ENCODE peak calls at places on chromosomes 16 and 17, in eight cellular contexts. B is germinal center, R is mucosa of descending colon, F is fibroblast of mammary gland, Y is pons, D is NCI-H774, S is A549, G is GM23338. Z is an unnamed sample.

GRCh38 chr17:31825961-31826691 is 32.9 kb downstream of the COPRS start:
- DNase-seq in F (peak; percentile 54), S (no peak), G (no peak), B (no peak), D (no peak), R (peak; percentile 53), Y (no peak), Z (no peak)

GRCh38 chr16:49828545-49829267 is 27.2 kb downstream of the ZNF423 start:
- DNase-seq in F (no peak), Y (no peak), G (no peak), R (no peak), D (no peak), B (no peak), S (no peak), Z (no peak)

GRCh38 chr17:63819585-63820537 is 7.4 kb upstream of the PSMC5 start:
- DNase-seq in Y (no peak), B (no peak), F (no peak), D (no peak), G (no peak), S (no peak), R (no peak), Z (no peak)

GRCh38 chr17:65558683-65559311 is 2.7 kb downstream of the AXIN2 start:
- DNase-seq in Y (no peak), B (no peak), R (no peak), D (no peak), S (no peak), G (peak; percentile 59), F (no peak), Z (no peak)

GRCh38 chr17:47239663-47240374 is 13.8 kb upstream of the ITGB3 start:
- DNase-seq in F (peak; percentile 99), Y (peak; percentile 90), G (no peak), B (no peak), D (no peak), R (no peak), S (peak; percentile 50), Z (peak; percentile 86)

GRCh38 chr17:49707246-49707607 is 537 bp downstream of the SLC35B1 start:
- DNase-seq in B (peak; percentile 38), Y (no peak), D (no peak), F (peak; percentile 14), G (peak; percentile 43), S (peak; percentile 36), R (no peak), Z (no peak)

GRCh38 chr17:15398736-15399331 is 57.4 kb upstream of the TEKT3 start:
- DNase-seq in R (no peak), D (no peak), S (no peak), B (no peak), Y (peak; percentile 72), F (peak; percentile 68), G (no peak), Z (no peak)

GRCh38 chr17:2283302-2283701 is 20.3 kb downstream of the SMG6 start:
- DNase-seq in G (no peak), Y (no peak), R (no peak), B (no peak), D (no peak), S (no peak), F (peak; percentile 27), Z (no peak)

GRCh38 chr16:81189100-81189664 is 49.3 kb upstream of the BCO1 start:
- DNase-seq in D (no peak), R (peak; percentile 77), S (no peak), Y (peak; percentile 73), G (no peak), F (peak; percentile 78), B (no peak), Z (no peak)

GRCh38 chr17:19000531-19001011 is 4.0 kb downstream of the FAM83G start:
- DNase-seq in Y (no peak), S (no peak), G (no peak), F (no peak), R (peak; percentile 71), D (no peak), B (no peak), Z (no peak)

GRCh38 chr17:15397605-15398004 is 56.2 kb upstream of the TEKT3 start:
- DNase-seq in R (no peak), S (no peak), Y (no peak), F (no peak), G (no peak), D (no peak), B (no peak), Z (no peak)

GRCh38 chr16:28259091-28259780 is 33.1 kb upstream of the SBK1 start:
- DNase-seq in S (no peak), Y (no peak), B (no peak), G (no peak), F (no peak), R (no peak), D (no peak), Z (no peak)

GRCh38 chr16:4664538-4665418 is 28.6 kb upstream of the NUDT16L1 start:
- DNase-seq in S (no peak), F (peak; percentile 77), Y (no peak), B (no peak), R (peak; percentile 86), D (no peak), G (no peak), Z (no peak)

GRCh38 chr17:51640108-51640622 is 379.8 kb downstream of the UTP18 start:
- DNase-seq in F (no peak), G (peak; percentile 74), D (peak; percentile 64), R (no peak), S (peak; percentile 84), B (no peak), Y (no peak), Z (no peak)

Z was measured in HFF-Myc.